ENCODE peak calls at places on chromosomes 11 and 22, in nine cellular contexts. T is H4, E is EL, S is putamen, O is fibroblast of gingiva, Q is IMR-90, U is germinal center, B is ELR, X is foreskin keratinocyte. F is an unnamed sample.

GRCh38 chr11:27902981-27903624 is 202.8 kb upstream of the BDNF start:
- DNase-seq in T (no peak), X (peak; percentile 85), U (no peak), O (peak; percentile 43), S (no peak), Q (peak; percentile 73), B (peak; percentile 87), E (peak; percentile 48), F (no peak)

GRCh38 chr11:60932605-60933346 is 8.5 kb downstream of the TMEM132A start:
- DNase-seq in U (peak; percentile 79), S (no peak), T (no peak), E (no peak), B (no peak), X (peak; percentile 12), Q (no peak), O (no peak), F (no peak)

GRCh38 chr11:34075178-34075820 is 23.8 kb downstream of the CAPRIN1 start:
- DNase-seq in T (peak; percentile 58), B (peak; percentile 80), S (no peak), U (no peak), O (peak; percentile 47), E (peak; percentile 85), X (peak; percentile 60), Q (peak; percentile 77), F (no peak)

GRCh38 chr11:73249304-73249703 is 22.8 kb upstream of the P2RY6 start:
- DNase-seq in X (peak; percentile 67), O (no peak), Q (peak; percentile 22), E (no peak), S (no peak), T (no peak), U (no peak), B (no peak), F (no peak)

GRCh38 chr22:21714784-21715183 is 20.8 kb downstream of the YPEL1 start:
- DNase-seq in E (peak; percentile 39), S (no peak), B (peak; percentile 66), Q (peak; percentile 27), X (peak; percentile 76), O (no peak), U (no peak), T (no peak), F (no peak)

GRCh38 chr11:26849009-26849408 is 127.1 kb upstream of the SLC5A12 start:
- DNase-seq in Q (no peak), T (no peak), S (no peak), B (no peak), O (no peak), U (no peak), X (no peak), E (no peak), F (no peak)

GRCh38 chr11:64372802-64373597 is 14.0 kb downstream of the RPS6KA4 start:
- DNase-seq in T (no peak), Q (no peak), S (peak; percentile 73), X (no peak), B (no peak), E (no peak), U (no peak), O (no peak), F (peak; percentile 84)

GRCh38 chr11:32478277-32478731 is 43.0 kb upstream of the WT1 start:
- DNase-seq in O (no peak), E (no peak), Q (no peak), S (no peak), B (no peak), X (no peak), T (no peak), U (no peak), F (no peak)

GRCh38 chr11:76251576-76251975 is 45.3 kb upstream of the WNT11 start:
- DNase-seq in U (no peak), X (no peak), B (no peak), Q (no peak), S (no peak), E (no peak), T (no peak), O (peak; percentile 80), F (no peak)

GRCh38 chr11:71988050-71988449 is 10.7 kb upstream of the IL18BP start:
- DNase-seq in B (peak; percentile 56), U (no peak), E (peak; percentile 85), S (no peak), X (peak; percentile 38), O (peak; percentile 51), Q (peak; percentile 87), T (no peak), F (no peak)

GRCh38 chr11:78740175-78741161 is 165.8 kb upstream of the NARS2 start:
- DNase-seq in S (no peak), O (no peak), E (no peak), Q (no peak), X (no peak), B (no peak), T (no peak), U (no peak), F (no peak)

F was measured in pons.